ENCODE peak calls at places on chromosomes 11 and 22, in four cellular contexts. One of them, this sample, is unnamed.

GRCh38 chr11:86955111-86955673 is at the start of gene FZD4:
- DNase-seq in ascending aorta: peak
- DNase-seq in cardiac fibroblast: peak
- DNase-seq in CD8-positive, alpha-beta memory T cell: peak
- DNase-seq in this sample: peak

GRCh38 chr11:111356660-111357048 is 22.4 kb downstream of the POU2AF1 start:
- DNase-seq in ascending aorta: no peak
- DNase-seq in cardiac fibroblast: no peak
- DNase-seq in CD8-positive, alpha-beta memory T cell: no peak
- DNase-seq in this sample: no peak

GRCh38 chr11:17514476-17514875 is 29.7 kb downstream of the USH1C start:
- DNase-seq in ascending aorta: no peak
- DNase-seq in cardiac fibroblast: no peak
- DNase-seq in CD8-positive, alpha-beta memory T cell: no peak
- DNase-seq in this sample: no peak

GRCh38 chr22:19687561-19688300 is 26.6 kb upstream of the SEPTIN5 start:
- DNase-seq in ascending aorta: peak
- DNase-seq in cardiac fibroblast: no peak
- DNase-seq in CD8-positive, alpha-beta memory T cell: no peak
- DNase-seq in this sample: no peak

GRCh38 chr11:60852639-60853468 is 2.9 kb downstream of the PTGDR2 start:
- DNase-seq in ascending aorta: no peak
- DNase-seq in cardiac fibroblast: no peak
- DNase-seq in CD8-positive, alpha-beta memory T cell: no peak
- DNase-seq in this sample: no peak

GRCh38 chr11:121614661-121615240 is 162.0 kb upstream of the SORL1-AS1 start:
- DNase-seq in ascending aorta: no peak
- DNase-seq in cardiac fibroblast: no peak
- DNase-seq in CD8-positive, alpha-beta memory T cell: no peak
- DNase-seq in this sample: peak

GRCh38 chr11:70212227-70212811 is 9.2 kb downstream of the FADD start:
- DNase-seq in ascending aorta: no peak
- DNase-seq in cardiac fibroblast: no peak
- DNase-seq in CD8-positive, alpha-beta memory T cell: no peak
- DNase-seq in this sample: no peak

GRCh38 chr11:17544181-17544622 is at the start of gene USH1C:
- DNase-seq in ascending aorta: no peak
- DNase-seq in cardiac fibroblast: no peak
- DNase-seq in CD8-positive, alpha-beta memory T cell: no peak
- DNase-seq in this sample: no peak

GRCh38 chr11:120545813-120546212 is 34.3 kb downstream of the GRIK4 start:
- DNase-seq in ascending aorta: no peak
- DNase-seq in cardiac fibroblast: no peak
- DNase-seq in CD8-positive, alpha-beta memory T cell: no peak
- DNase-seq in this sample: no peak

GRCh38 chr11:68859123-68859522 is 17.4 kb upstream of the CPT1A start:
- DNase-seq in ascending aorta: no peak
- DNase-seq in cardiac fibroblast: no peak
- DNase-seq in CD8-positive, alpha-beta memory T cell: no peak
- DNase-seq in this sample: no peak

GRCh38 chr11:61971177-61972111 is 4.0 kb upstream of the FTH1 start:
- DNase-seq in ascending aorta: peak
- DNase-seq in cardiac fibroblast: peak
- DNase-seq in CD8-positive, alpha-beta memory T cell: peak
- DNase-seq in this sample: peak

GRCh38 chr22:31446208-31446607 is 43.4 kb downstream of the EIF4ENIF1 start:
- DNase-seq in ascending aorta: no peak
- DNase-seq in cardiac fibroblast: no peak
- DNase-seq in CD8-positive, alpha-beta memory T cell: no peak
- DNase-seq in this sample: no peak

GRCh38 chr22:35397095-35397904 is 2.6 kb upstream of the MCM5 start:
- DNase-seq in ascending aorta: no peak
- DNase-seq in cardiac fibroblast: peak
- DNase-seq in CD8-positive, alpha-beta memory T cell: no peak
- DNase-seq in this sample: no peak

GRCh38 chr11:11984563-11984962 is 23.9 kb downstream of the DKK3 start:
- DNase-seq in ascending aorta: no peak
- DNase-seq in cardiac fibroblast: no peak
- DNase-seq in CD8-positive, alpha-beta memory T cell: no peak
- DNase-seq in this sample: no peak

GRCh38 chr11:34238966-34239365 is 118.8 kb downstream of the ABTB2 start:
- DNase-seq in ascending aorta: no peak
- DNase-seq in cardiac fibroblast: no peak
- DNase-seq in CD8-positive, alpha-beta memory T cell: no peak
- DNase-seq in this sample: no peak

GRCh38 chr11:2564588-2565440 is 120.0 kb downstream of the KCNQ1 start:
- DNase-seq in ascending aorta: no peak
- DNase-seq in cardiac fibroblast: no peak
- DNase-seq in CD8-positive, alpha-beta memory T cell: no peak
- DNase-seq in this sample: no peak

GRCh38 chr22:46149493-46149997 is 781 bp upstream of the PPARA start:
- DNase-seq in ascending aorta: peak
- DNase-seq in cardiac fibroblast: peak
- DNase-seq in CD8-positive, alpha-beta memory T cell: no peak
- DNase-seq in this sample: no peak

GRCh38 chr11:87038235-87038960 is 664 bp downstream of the TMEM135 start:
- DNase-seq in ascending aorta: no peak
- DNase-seq in cardiac fibroblast: peak
- DNase-seq in CD8-positive, alpha-beta memory T cell: no peak
- DNase-seq in this sample: no peak

GRCh38 chr22:43110444-43110926 is at the start of gene BIK:
- DNase-seq in ascending aorta: peak
- DNase-seq in cardiac fibroblast: peak
- DNase-seq in CD8-positive, alpha-beta memory T cell: peak
- DNase-seq in this sample: peak

GRCh38 chr11:66956689-66957290 is 1.4 kb downstream of the PC start:
- DNase-seq in ascending aorta: no peak
- DNase-seq in cardiac fibroblast: peak
- DNase-seq in CD8-positive, alpha-beta memory T cell: peak
- DNase-seq in this sample: no peak

GRCh38 chr11:37942081-37942480 is 1344.0 kb upstream of the RAG2 start:
- DNase-seq in ascending aorta: no peak
- DNase-seq in cardiac fibroblast: no peak
- DNase-seq in CD8-positive, alpha-beta memory T cell: no peak
- DNase-seq in this sample: no peak

GRCh38 chr11:31045335-31045734 is 324.2 kb downstream of the DCDC1 start:
- DNase-seq in ascending aorta: no peak
- DNase-seq in cardiac fibroblast: peak
- DNase-seq in CD8-positive, alpha-beta memory T cell: no peak
- DNase-seq in this sample: peak

GRCh38 chr11:115924744-115925567 is 420.7 kb upstream of the CADM1 start:
- DNase-seq in ascending aorta: no peak
- DNase-seq in cardiac fibroblast: no peak
- DNase-seq in CD8-positive, alpha-beta memory T cell: no peak
- DNase-seq in this sample: no peak

GRCh38 chr11:75523811-75524401 is 1.8 kb downstream of the GDPD5 start:
- DNase-seq in ascending aorta: no peak
- DNase-seq in cardiac fibroblast: no peak
- DNase-seq in CD8-positive, alpha-beta memory T cell: no peak
- DNase-seq in this sample: no peak

GRCh38 chr11:62601114-62601363 is 626 bp downstream of the MTA2 start:
- DNase-seq in ascending aorta: peak
- DNase-seq in cardiac fibroblast: no peak
- DNase-seq in CD8-positive, alpha-beta memory T cell: no peak
- DNase-seq in this sample: no peak

GRCh38 chr22:41411021-41411851 is 29.5 kb downstream of the TEF start:
- DNase-seq in ascending aorta: peak
- DNase-seq in cardiac fibroblast: no peak
- DNase-seq in CD8-positive, alpha-beta memory T cell: no peak
- DNase-seq in this sample: no peak

GRCh38 chr11:128565881-128566280 is 21.5 kb downstream of the ETS1 start:
- DNase-seq in ascending aorta: no peak
- DNase-seq in cardiac fibroblast: no peak
- DNase-seq in CD8-positive, alpha-beta memory T cell: no peak
- DNase-seq in this sample: no peak

GRCh38 chr22:46107089-46107664 is 43.1 kb upstream of the PPARA start:
- DNase-seq in ascending aorta: no peak
- DNase-seq in cardiac fibroblast: no peak
- DNase-seq in CD8-positive, alpha-beta memory T cell: no peak
- DNase-seq in this sample: no peak

GRCh38 chr11:75425422-75425821 is 7.6 kb downstream of the KLHL35 start:
- DNase-seq in ascending aorta: no peak
- DNase-seq in cardiac fibroblast: no peak
- DNase-seq in CD8-positive, alpha-beta memory T cell: no peak
- DNase-seq in this sample: no peak

GRCh38 chr22:37043828-37044538 is 7.6 kb upstream of the KCTD17 start:
- DNase-seq in ascending aorta: no peak
- DNase-seq in cardiac fibroblast: peak
- DNase-seq in CD8-positive, alpha-beta memory T cell: no peak
- DNase-seq in this sample: peak

GRCh38 chr11:65353900-65354264 is 669 bp upstream of the TIGD3 start:
- DNase-seq in ascending aorta: no peak
- DNase-seq in cardiac fibroblast: no peak
- DNase-seq in CD8-positive, alpha-beta memory T cell: no peak
- DNase-seq in this sample: no peak

GRCh38 chr11:116832350-116833290 is 2.9 kb downstream of the APOC3 start:
- DNase-seq in ascending aorta: no peak
- DNase-seq in cardiac fibroblast: no peak
- DNase-seq in CD8-positive, alpha-beta memory T cell: no peak
- DNase-seq in this sample: no peak

GRCh38 chr11:94184362-94184761 is 55.7 kb downstream of the PANX1 start:
- DNase-seq in ascending aorta: no peak
- DNase-seq in cardiac fibroblast: no peak
- DNase-seq in CD8-positive, alpha-beta memory T cell: no peak
- DNase-seq in this sample: no peak

GRCh38 chr11:73113426-73113825 is 28.7 kb downstream of the FCHSD2 start:
- DNase-seq in ascending aorta: no peak
- DNase-seq in cardiac fibroblast: no peak
- DNase-seq in CD8-positive, alpha-beta memory T cell: no peak
- DNase-seq in this sample: no peak